ENCODE peak calls at places on chromosomes 16 and 17, in six cellular contexts. S, F, D, H, M and P are unnamed samples.

GRCh38 chr17:34609210-34609609 is 29.8 kb downstream of the TMEM132E start:
- DNase-seq in S (no peak), F (no peak), D (no peak), H (no peak), M (no peak), P (no peak)

GRCh38 chr17:68507581-68507980 is 4.6 kb upstream of the PRKAR1A start:
- DNase-seq in S (no peak), F (no peak), D (no peak), H (no peak), M (no peak), P (no peak)

GRCh38 chr17:55228683-55229192 is 36.0 kb upstream of the HLF start:
- DNase-seq in S (no peak), F (no peak), D (no peak), H (no peak), M (no peak), P (no peak)

GRCh38 chr17:7878234-7878633 is 10.4 kb upstream of the CHD3 start:
- DNase-seq in S (no peak), F (no peak), D (no peak), H (no peak), M (no peak), P (no peak)

GRCh38 chr17:68456529-68457167 is 648 bp downstream of the WIPI1 start:
- DNase-seq in S (peak; percentile 68), F (no peak), D (no peak), H (peak; percentile 96), M (no peak), P (peak; percentile 78)

GRCh38 chr17:19533718-19534561 is at the start of gene SLC47A1:
- DNase-seq in S (no peak), F (no peak), D (no peak), H (peak; percentile 40), M (no peak), P (no peak)

GRCh38 chr17:17363638-17364337 is 60.6 kb downstream of the NT5M start:
- DNase-seq in S (no peak), F (peak; percentile 24), D (no peak), H (no peak), M (peak; percentile 26), P (no peak)

GRCh38 chr17:16455997-16456769 is 35.8 kb downstream of the LRRC75A start:
- DNase-seq in S (no peak), F (no peak), D (no peak), H (no peak), M (no peak), P (no peak)

GRCh38 chr17:72463287-72464102 is 342.7 kb downstream of the SOX9 start:
- DNase-seq in S (no peak), F (no peak), D (no peak), H (no peak), M (no peak), P (peak; percentile 66)

GRCh38 chr17:43868236-43868994 is 21.4 kb downstream of the CD300LG start:
- DNase-seq in S (no peak), F (no peak), D (no peak), H (no peak), M (no peak), P (no peak)

GRCh38 chr16:57651344-57652333 is 16.5 kb upstream of the ADGRG3 start:
- DNase-seq in S (no peak), F (peak; percentile 12), D (no peak), H (no peak), M (no peak), P (no peak)

GRCh38 chr16:50297301-50298074 is 31.1 kb downstream of the ADCY7 start:
- DNase-seq in S (peak; percentile 8), F (no peak), D (no peak), H (no peak), M (no peak), P (no peak)

GRCh38 chr16:28012031-28012445 is 51.5 kb downstream of the GSG1L start:
- DNase-seq in S (no peak), F (no peak), D (no peak), H (peak; percentile 21), M (no peak), P (no peak)

GRCh38 chr16:56352351-56353053 is 72.8 kb downstream of the AMFR start:
- DNase-seq in S (no peak), F (no peak), D (no peak), H (no peak), M (no peak), P (no peak)

GRCh38 chr16:19837331-19837943 is 47.2 kb downstream of the GPRC5B start:
- DNase-seq in S (no peak), F (no peak), D (no peak), H (no peak), M (no peak), P (no peak)

GRCh38 chr17:69325518-69326301 is 1.2 kb downstream of the ABCA5 start:
- DNase-seq in S (no peak), F (no peak), D (no peak), H (no peak), M (no peak), P (no peak)

GRCh38 chr17:77654296-77654695 is 304.2 kb upstream of the TNRC6C start:
- DNase-seq in S (no peak), F (no peak), D (no peak), H (no peak), M (no peak), P (no peak)

GRCh38 chr17:16191604-16192003 is 23.7 kb downstream of the NCOR1 start:
- DNase-seq in S (no peak), F (no peak), D (no peak), H (no peak), M (no peak), P (no peak)

GRCh38 chr17:11627301-11627700 is 29.0 kb downstream of the DNAH9 start:
- DNase-seq in S (no peak), F (no peak), D (no peak), H (no peak), M (no peak), P (no peak)

GRCh38 chr17:14311186-14311705 is 10.4 kb downstream of the HS3ST3B1 start:
- DNase-seq in S (no peak), F (no peak), D (no peak), H (no peak), M (no peak), P (no peak)

GRCh38 chr17:72338847-72339790 is 218.3 kb downstream of the SOX9 start:
- DNase-seq in S (no peak), F (no peak), D (no peak), H (peak; percentile 93), M (no peak), P (no peak)

GRCh38 chr17:12973496-12974318 is 44.1 kb downstream of the ELAC2 start:
- DNase-seq in S (no peak), F (no peak), D (no peak), H (no peak), M (no peak), P (no peak)

GRCh38 chr17:47649153-47649971 is at the start of gene KPNB1:
- DNase-seq in S (peak; percentile 98), F (peak; percentile 99), D (peak; percentile 98), H (peak; percentile 100), M (peak; percentile 97), P (peak; percentile 100)

GRCh38 chr16:72380283-72380682 is 208.3 kb upstream of the PMFBP1 start:
- DNase-seq in S (no peak), F (no peak), D (no peak), H (peak; percentile 33), M (no peak), P (no peak)

GRCh38 chr17:15039366-15039765 is 225.8 kb downstream of the PMP22 start:
- DNase-seq in S (no peak), F (no peak), D (no peak), H (no peak), M (no peak), P (no peak)

GRCh38 chr16:3480901-3481695 is 14.2 kb downstream of the C16orf90 start:
- DNase-seq in S (no peak), F (no peak), D (no peak), H (no peak), M (no peak), P (no peak)

GRCh38 chr17:149231-149630 is 11.9 kb downstream of the SCGB1C2 start:
- DNase-seq in S (no peak), F (no peak), D (no peak), H (no peak), M (no peak), P (no peak)